ENCODE peak calls at places on chromosomes 1 and 21, in seven cellular contexts. C is prostate gland; N is BJ; P is AG09309; W is bronchial epithelial cell; O is CD8-positive, alpha-beta memory T cell; B is neural progenitor cell. H is an unnamed sample.

GRCh38 chr1:56547977-56548376 is 31.4 kb downstream of the PLPP3 start:
- DNase-seq in B (no peak), C (peak), P (no peak), W (peak), N (no peak), O (no peak), H (no peak)

GRCh38 chr1:152878042-152878441 is at the start of gene SMCP:
- DNase-seq in P (no peak), C (no peak), N (no peak), W (no peak), O (no peak), B (no peak), H (no peak)

GRCh38 chr1:109789771-109790170 is 26.0 kb upstream of the EPS8L3 start:
- DNase-seq in C (no peak), P (no peak), B (no peak), N (no peak), W (no peak), O (no peak), H (peak)

GRCh38 chr21:35737425-35737824 is 322.9 kb downstream of the SETD4 start:
- DNase-seq in P (no peak), W (no peak), N (no peak), O (no peak), C (no peak), B (no peak), H (no peak)

GRCh38 chr21:46375560-46376230 is 51.7 kb downstream of the PCNT start:
- DNase-seq in P (no peak), O (no peak), C (no peak), N (no peak), B (no peak), W (no peak), H (peak)

GRCh38 chr1:90964444-90965035 is 57.3 kb downstream of the ZNF644 start:
- DNase-seq in C (no peak), O (no peak), B (peak), W (peak), N (no peak), P (no peak), H (no peak)

GRCh38 chr1:62318756-62319544 is at the start of gene KANK4:
- DNase-seq in W (no peak), C (no peak), B (peak), O (no peak), P (no peak), N (no peak), H (no peak)

GRCh38 chr1:45503462-45504360 is 3.6 kb downstream of the MMACHC start:
- DNase-seq in C (no peak), P (no peak), O (no peak), W (no peak), N (no peak), B (no peak), H (no peak)

GRCh38 chr1:15060104-15060503 is 93.4 kb upstream of the TMEM51 start:
- DNase-seq in W (no peak), C (no peak), B (no peak), P (no peak), O (no peak), N (no peak), H (no peak)

GRCh38 chr1:201566933-201567801 is 28.2 kb downstream of the NAV1 start:
- DNase-seq in B (no peak), O (no peak), N (no peak), C (no peak), W (no peak), P (no peak), H (peak)

GRCh38 chr1:155931332-155932038 is 2.7 kb downstream of the KHDC4 start:
- DNase-seq in O (no peak), B (no peak), C (no peak), W (peak), P (no peak), N (no peak), H (no peak)

GRCh38 chr1:7220712-7221252 is 435.5 kb downstream of the CAMTA1 start:
- DNase-seq in O (no peak), B (no peak), C (no peak), P (no peak), W (no peak), N (no peak), H (no peak)

GRCh38 chr1:203627819-203628184 is 1.2 kb downstream of the ATP2B4 start:
- DNase-seq in N (no peak), W (peak), B (peak), O (no peak), P (no peak), C (no peak), H (peak)

GRCh38 chr1:184033136-184033469 is 4.4 kb downstream of the COLGALT2 start:
- DNase-seq in P (no peak), W (no peak), C (no peak), O (no peak), N (no peak), B (no peak), H (no peak)

GRCh38 chr1:41902125-41902524 is 16.6 kb downstream of the HIVEP3 start:
- DNase-seq in C (no peak), W (peak), O (no peak), B (no peak), P (no peak), N (no peak), H (no peak)

GRCh38 chr1:168110896-168111545 is 25.7 kb downstream of the GPR161 start:
- DNase-seq in W (peak), P (no peak), N (no peak), B (peak), O (no peak), C (no peak), H (no peak)

DNA sequence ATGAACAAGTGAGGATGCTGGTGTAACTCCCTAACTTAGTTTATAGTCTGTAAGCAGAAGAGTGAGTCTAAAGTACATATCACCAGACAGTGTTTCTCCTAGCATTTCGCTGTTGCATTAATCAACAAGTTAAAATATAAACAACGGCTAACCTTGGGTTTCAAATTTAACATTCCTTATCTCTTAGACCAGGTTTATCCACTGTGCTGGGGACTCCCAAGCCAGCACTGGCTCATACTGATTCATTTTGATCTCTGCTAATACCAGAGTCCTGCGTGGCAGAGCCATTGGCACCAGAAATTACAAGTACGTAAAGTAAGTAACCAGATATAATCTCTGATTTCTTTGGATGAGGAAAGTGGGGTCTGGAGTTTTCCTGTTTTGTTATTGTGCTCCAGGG is at the start of gene FMO1:
- DNase-seq in O (no peak), N (no peak), P (no peak), B (no peak), W (no peak), C (no peak), H (no peak)
- H3K4me3 ChIP-seq in O (no peak), N (no peak), P (no peak), B (no peak), W (no peak), C (no peak), H (no peak)

GRCh38 chr21:42319368-42319767 is 4.2 kb upstream of the TFF3 start:
- DNase-seq in P (no peak), C (no peak), O (no peak), B (no peak), W (no peak), N (no peak), H (peak)

GRCh38 chr21:42319851-42320602 is 4.8 kb upstream of the TFF3 start:
- DNase-seq in W (no peak), N (no peak), P (no peak), B (no peak), O (no peak), C (no peak), H (peak)

GRCh38 chr21:42317341-42317741 is 2.1 kb upstream of the TFF3 start:
- DNase-seq in O (no peak), W (no peak), P (no peak), B (no peak), C (no peak), N (no peak), H (no peak)

GRCh38 chr21:42316891-42317290 is 1.7 kb upstream of the TFF3 start:
- DNase-seq in W (no peak), B (no peak), O (no peak), N (no peak), P (no peak), C (no peak), H (no peak)

DNA sequence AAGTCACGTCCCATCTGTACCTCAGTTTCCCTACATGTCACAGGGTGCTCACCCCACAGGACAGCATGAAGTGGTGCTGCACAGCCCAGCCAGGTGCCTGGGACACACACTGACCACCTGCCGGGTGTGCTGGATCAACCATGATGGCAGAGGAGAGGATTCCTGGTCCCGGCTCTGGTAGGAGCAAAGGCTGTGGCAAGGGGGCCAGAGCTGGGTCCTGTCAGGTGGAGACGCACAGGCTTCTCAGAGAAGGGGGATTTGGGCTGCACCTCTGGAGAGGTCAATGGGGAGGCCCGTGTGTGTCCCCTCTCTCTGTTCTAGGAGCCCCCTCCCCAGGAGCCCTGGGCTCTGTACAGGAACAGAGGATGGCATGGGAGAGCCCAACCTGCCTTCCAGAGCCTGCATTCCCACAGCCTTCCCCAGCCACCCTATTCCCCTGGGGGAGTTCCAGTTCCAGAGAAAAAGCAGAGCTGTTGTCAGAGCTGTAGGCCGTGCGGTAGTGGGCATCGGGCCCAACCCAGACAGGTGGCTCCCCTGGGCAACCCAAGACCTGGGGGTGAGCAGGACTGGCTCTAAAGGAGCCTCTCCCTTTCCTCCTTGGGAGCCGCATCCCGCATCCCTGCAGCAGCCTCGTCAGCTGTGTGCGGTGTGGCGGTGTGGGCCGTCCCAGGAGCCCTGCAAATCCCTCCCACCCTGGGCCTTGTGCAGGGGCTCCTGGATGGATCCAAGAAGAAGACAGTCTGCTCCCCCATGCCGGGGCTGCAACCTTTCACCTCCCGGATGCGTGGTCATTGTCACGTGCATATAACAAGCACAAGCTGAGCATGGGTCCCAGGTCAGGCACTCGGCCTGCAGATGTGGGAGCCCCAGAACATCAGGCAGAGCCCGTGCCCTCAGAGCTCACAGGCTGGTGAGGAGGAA is 2.9 kb upstream of the TFF3 start:
- DNase-seq in B (no peak), N (no peak), C (no peak), W (no peak), P (no peak), O (no peak), H (peak)
- H3K4me3 ChIP-seq in B (no peak), N (no peak), C (no peak), W (no peak), P (no peak), O (no peak), H (no peak)

GRCh38 chr1:177975588-177976495 is 6.0 kb upstream of the SEC16B start:
- DNase-seq in C (no peak), P (no peak), B (no peak), O (no peak), N (no peak), W (peak), H (no peak)

GRCh38 chr1:177981186-177981585 is 11.3 kb upstream of the SEC16B start:
- DNase-seq in B (no peak), C (no peak), W (no peak), N (no peak), O (no peak), P (no peak), H (no peak)

GRCh38 chr1:177976596-177976995 is 6.7 kb upstream of the SEC16B start:
- DNase-seq in B (no peak), O (no peak), N (no peak), C (no peak), P (no peak), W (peak), H (no peak)

GRCh38 chr1:177979272-177979671 is 9.4 kb upstream of the SEC16B start:
- DNase-seq in P (no peak), C (no peak), B (no peak), W (no peak), O (no peak), N (no peak), H (no peak)

DNA sequence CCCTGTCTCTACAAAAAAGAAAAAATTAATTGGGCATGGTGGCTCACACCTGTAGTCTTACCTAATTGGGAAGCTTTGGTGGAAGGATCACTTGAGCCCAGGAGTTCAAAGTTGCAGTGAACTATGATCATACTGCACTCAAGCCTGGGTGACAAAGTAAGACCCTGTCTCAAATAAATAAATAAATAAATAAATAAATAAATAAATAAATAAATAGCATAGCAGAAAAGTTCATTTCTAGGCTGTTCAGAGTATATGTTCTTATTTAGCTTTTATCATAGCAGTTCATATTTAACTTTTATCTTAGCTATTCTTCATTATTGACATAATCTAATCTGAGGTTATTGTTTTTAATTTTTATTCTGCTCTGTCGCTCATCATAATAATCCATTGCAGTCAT is 8.7 kb upstream of the SEC16B start:
- DNase-seq in N (no peak), O (no peak), C (no peak), P (no peak), B (no peak), W (no peak), H (no peak)
- H3K4me3 ChIP-seq in N (no peak), O (no peak), C (no peak), P (no peak), B (no peak), W (no peak), H (no peak)

GRCh38 chr1:164576311-164577271 is 17.6 kb downstream of the PBX1 start:
- DNase-seq in B (peak), P (no peak), O (no peak), C (no peak), N (no peak), W (no peak), H (peak)

GRCh38 chr1:164578474-164579200 is 19.7 kb downstream of the PBX1 start:
- DNase-seq in W (no peak), B (no peak), O (no peak), P (no peak), C (no peak), N (no peak), H (no peak)

GRCh38 chr1:164579346-164579745 is 20.4 kb downstream of the PBX1 start:
- DNase-seq in W (peak), B (no peak), C (no peak), P (no peak), N (no peak), O (no peak), H (no peak)

GRCh38 chr1:164577291-164577690 is 18.3 kb downstream of the PBX1 start:
- DNase-seq in C (no peak), O (no peak), P (no peak), B (no peak), W (no peak), N (no peak), H (no peak)

GRCh38 chr1:164575356-164575755 is 16.4 kb downstream of the PBX1 start:
- DNase-seq in P (no peak), C (no peak), W (no peak), N (no peak), B (peak), O (no peak), H (no peak)
- H3K4me3 ChIP-seq in P (no peak), C (no peak), W (no peak), N (no peak), B (peak), O (no peak), H (peak)

H was measured in sigmoid colon.